ENCODE peak calls at places on chromosome 7, in four cellular contexts. O, P, X and B are unnamed samples.

GRCh38 chr7:55245271-55245723 is 119.8 kb upstream of the LANCL2 start:
- DNase-seq in O (no peak), P (no peak), X (no peak), B (no peak)

GRCh38 chr7:26493737-26494423 is 202.2 kb downstream of the SNX10 start:
- DNase-seq in O (no peak), P (no peak), X (no peak), B (no peak)

GRCh38 chr7:99679032-99679399 is 780 bp downstream of the CYP3A5 start:
- DNase-seq in O (no peak), P (no peak), X (no peak), B (no peak)

GRCh38 chr7:16644987-16645592 is 464 bp downstream of the ANKMY2 start:
- DNase-seq in O (peak), P (peak), X (peak), B (peak)

GRCh38 chr7:25720427-25720826 is 431.6 kb upstream of the NFE2L3 start:
- DNase-seq in O (no peak), P (no peak), X (no peak), B (no peak)

GRCh38 chr7:105389889-105390288 is 1.2 kb upstream of the SRPK2 start:
- DNase-seq in O (no peak), P (no peak), X (no peak), B (no peak)

GRCh38 chr7:82507976-82508677 is 64.5 kb upstream of the CACNA2D1 start:
- DNase-seq in O (no peak), P (no peak), X (no peak), B (no peak)

GRCh38 chr7:51288896-51289607 is 27.6 kb downstream of the COBL start:
- DNase-seq in O (no peak), P (no peak), X (no peak), B (no peak)

GRCh38 chr7:139725843-139726484 is 51.8 kb downstream of the HIPK2 start:
- DNase-seq in O (no peak), P (no peak), X (no peak), B (no peak)

GRCh38 chr7:133568544-133568943 is 315.7 kb downstream of the EXOC4 start:
- DNase-seq in O (no peak), P (no peak), X (no peak), B (no peak)

GRCh38 chr7:17304926-17305325 is 6.5 kb downstream of the AHR start:
- DNase-seq in O (no peak), P (no peak), X (no peak), B (no peak)

GRCh38 chr7:22937946-22938345 is 76.0 kb downstream of the HYCC1 start:
- DNase-seq in O (no peak), P (no peak), X (no peak), B (no peak)

GRCh38 chr7:92436843-92437445 is 10.3 kb upstream of the GATAD1 start:
- DNase-seq in O (no peak), P (no peak), X (no peak), B (no peak)

GRCh38 chr7:149559711-149560110 is 62.1 kb upstream of the ZNF746 start:
- DNase-seq in O (no peak), P (no peak), X (no peak), B (no peak)

GRCh38 chr7:47357863-47358262 is 224.0 kb downstream of the TNS3 start:
- DNase-seq in O (no peak), P (no peak), X (no peak), B (no peak)

GRCh38 chr7:42566981-42567510 is 330.0 kb upstream of the GLI3 start:
- DNase-seq in O (no peak), P (no peak), X (no peak), B (no peak)

GRCh38 chr7:137818036-137818435 is 28.7 kb downstream of the DGKI start:
- DNase-seq in O (no peak), P (no peak), X (no peak), B (no peak)

GRCh38 chr7:152868122-152869040 is 108.8 kb downstream of the ACTR3B start:
- DNase-seq in O (no peak), P (no peak), X (no peak), B (no peak)

GRCh38 chr7:20798081-20798693 is 11.5 kb upstream of the SP8 start:
- DNase-seq in O (no peak), P (peak), X (no peak), B (no peak)

GRCh38 chr7:45054442-45054841 is 34.3 kb downstream of the NACAD start:
- DNase-seq in O (no peak), P (no peak), X (no peak), B (no peak)

GRCh38 chr7:110721395-110721794 is 369.5 kb upstream of the LRRN3 start:
- DNase-seq in O (no peak), P (no peak), X (no peak), B (no peak)

GRCh38 chr7:47905071-47905920 is 43.0 kb downstream of the PKD1L1 start:
- DNase-seq in O (no peak), P (no peak), X (no peak), B (no peak)

GRCh38 chr7:35249537-35249907 is 4.4 kb downstream of the TBX20 start:
- DNase-seq in O (no peak), P (no peak), X (no peak), B (no peak)

GRCh38 chr7:44134943-44135628 is 6.0 kb downstream of the MYL7 start:
- DNase-seq in O (no peak), P (no peak), X (no peak), B (no peak)

GRCh38 chr7:133070562-133070961 is 11.3 kb downstream of the CHCHD3 start:
- DNase-seq in O (no peak), P (no peak), X (no peak), B (no peak)

GRCh38 chr7:143492799-143493568 is 15.3 kb downstream of the TAS2R41 start:
- DNase-seq in O (no peak), P (no peak), X (no peak), B (no peak)

GRCh38 chr7:4776160-4776623 is 769 bp downstream of the AP5Z1 start:
- DNase-seq in O (no peak), P (no peak), X (no peak), B (no peak)

GRCh38 chr7:151174246-151175046 is 7.0 kb upstream of the GBX1 start:
- DNase-seq in O (no peak), P (no peak), X (no peak), B (no peak)

GRCh38 chr7:81608748-81609382 is 161.0 kb downstream of the HGF start:
- DNase-seq in O (no peak), P (no peak), X (no peak), B (no peak)

GRCh38 chr7:80240265-80241025 is 105.8 kb downstream of the GNAI1 start:
- DNase-seq in O (no peak), P (no peak), X (no peak), B (no peak)

GRCh38 chr7:140723002-140723401 is 26.5 kb downstream of the NDUFB2 start:
- DNase-seq in O (peak), P (no peak), X (peak), B (no peak)

GRCh38 chr7:132176719-132177118 is 399.6 kb downstream of the PLXNA4 start:
- DNase-seq in O (no peak), P (no peak), X (no peak), B (no peak)

GRCh38 chr7:51318886-51319579 is 2.4 kb upstream of the COBL start:
- DNase-seq in O (no peak), P (no peak), X (no peak), B (no peak)

GRCh38 chr7:151987748-151988529 is 31.7 kb downstream of the GALNTL5 start:
- DNase-seq in O (no peak), P (no peak), X (no peak), B (no peak)

GRCh38 chr7:17301491-17302101 is 3.1 kb downstream of the AHR start:
- DNase-seq in O (no peak), P (no peak), X (peak), B (no peak)

GRCh38 chr7:146772581-146772980 is 656.0 kb downstream of the CNTNAP2 start:
- DNase-seq in O (no peak), P (no peak), X (no peak), B (no peak)